ENCODE peak calls at places on chromosomes 6 and 20, in seven cellular contexts. S is amniotic stem cell, N is kidney epithelial cell, W is aorta, R is germinal center, P is nephron progenitor cell, E is AG04450. U is an unnamed sample.

GRCh38 chr6:119758385-119758784 is 408.8 kb upstream of the MAN1A1 start:
- DNase-seq in S (no peak), N (no peak), W (no peak), R (no peak), P (no peak), E (no peak), U (no peak)

GRCh38 chr6:75855047-75855446 is 106.0 kb downstream of the MYO6 start:
- DNase-seq in S (peak; percentile 48), N (peak; percentile 12), W (no peak), R (no peak), P (peak; percentile 37), E (peak; percentile 45), U (peak; percentile 87)

GRCh38 chr6:111258615-111259088 is 171.3 kb downstream of the SLC16A10 start:
- DNase-seq in S (no peak), N (no peak), W (no peak), R (no peak), P (no peak), E (no peak), U (no peak)

GRCh38 chr20:39298116-39298515 is 336.0 kb downstream of the DHX35 start:
- DNase-seq in S (no peak), N (no peak), W (no peak), R (no peak), P (no peak), E (no peak), U (no peak)

GRCh38 chr6:47276377-47276776 is 33.3 kb downstream of the TNFRSF21 start:
- DNase-seq in S (no peak), N (no peak), W (no peak), R (no peak), P (no peak), E (peak; percentile 8), U (no peak)

GRCh38 chr20:8671366-8671943 is 397.4 kb upstream of the PLCB4 start:
- DNase-seq in S (no peak), N (no peak), W (no peak), R (no peak), P (no peak), E (no peak), U (no peak)

GRCh38 chr6:3202999-3203696 is 24.3 kb downstream of the TUBB2B start:
- DNase-seq in S (no peak), N (no peak), W (no peak), R (peak; percentile 71), P (no peak), E (no peak), U (no peak)

GRCh38 chr6:158057213-158057987 is 75.7 kb downstream of the SYNJ2 start:
- DNase-seq in S (peak; percentile 87), N (peak; percentile 88), W (no peak), R (no peak), P (no peak), E (peak; percentile 78), U (no peak)

GRCh38 chr6:47169785-47170685 is 127.9 kb upstream of the ADGRF1 start:
- DNase-seq in S (no peak), N (no peak), W (no peak), R (no peak), P (no peak), E (no peak), U (no peak)

GRCh38 chr6:36504982-36505381 is 42.3 kb downstream of the STK38 start:
- DNase-seq in S (no peak), N (no peak), W (no peak), R (no peak), P (no peak), E (no peak), U (no peak)

GRCh38 chr6:37048851-37049734 is 43.6 kb downstream of the FGD2 start:
- DNase-seq in S (peak; percentile 61), N (peak; percentile 90), W (peak; percentile 79), R (peak; percentile 79), P (no peak), E (peak; percentile 73), U (peak; percentile 38)

GRCh38 chr20:34693414-34693813 is 10.7 kb upstream of the TP53INP2 start:
- DNase-seq in S (no peak), N (no peak), W (no peak), R (no peak), P (no peak), E (no peak), U (no peak)

GRCh38 chr6:120378582-120379220 is 955.6 kb downstream of the TBC1D32 start:
- DNase-seq in S (no peak), N (no peak), W (no peak), R (peak; percentile 15), P (no peak), E (no peak), U (peak; percentile 80)

GRCh38 chr6:12010635-12011275 is 1.4 kb upstream of the HIVEP1 start:
- DNase-seq in S (no peak), N (no peak), W (peak; percentile 82), R (peak; percentile 38), P (peak; percentile 68), E (no peak), U (no peak)

GRCh38 chr6:145731432-145731831 is 3.9 kb downstream of the EPM2A start:
- DNase-seq in S (no peak), N (no peak), W (no peak), R (no peak), P (no peak), E (no peak), U (no peak)